ENCODE peak calls at places on chromosomes 13 and 19, in seven cellular contexts. W, H, C, E, M, L and B are unnamed samples.

GRCh38 chr19:16325671-16326400 is 1.2 kb downstream of the KLF2 start:
- DNase-seq in C (no peak), E (no peak), L (no peak), W (peak), M (no peak), H (no peak), B (no peak)

GRCh38 chr13:20702945-20703784 is at the start of gene IL17D:
- DNase-seq in W (peak), L (no peak), M (peak), H (peak), C (no peak), E (no peak), B (peak)

GRCh38 chr19:4717191-4717965 is 6.3 kb downstream of the DPP9 start:
- DNase-seq in H (no peak), C (peak), M (no peak), W (peak), E (no peak), L (no peak), B (no peak)

GRCh38 chr19:15452111-15453047 is 2.6 kb upstream of the WIZ start:
- DNase-seq in C (peak), M (peak), L (peak), E (no peak), H (peak), W (peak), B (no peak)

GRCh38 chr19:16197622-16198362 is at the start of gene AP1M1:
- DNase-seq in M (peak), E (peak), W (peak), C (peak), L (peak), H (peak), B (peak)

GRCh38 chr19:48284891-48285290 is 15.0 kb downstream of the ZNF114 start:
- DNase-seq in M (no peak), L (no peak), E (no peak), H (no peak), C (no peak), W (no peak), B (no peak)

GRCh38 chr13:101140936-101141335 is 275.4 kb downstream of the NALCN start:
- DNase-seq in W (no peak), M (no peak), L (no peak), C (no peak), H (no peak), E (no peak), B (no peak)

GRCh38 chr19:16465239-16465638 is 6.5 kb downstream of the EPS15L1 start:
- DNase-seq in W (no peak), L (no peak), C (no peak), E (no peak), H (no peak), M (no peak), B (no peak)

GRCh38 chr13:27465611-27466010 is 15.2 kb upstream of the MTIF3 start:
- DNase-seq in M (no peak), E (no peak), H (no peak), C (no peak), W (no peak), L (no peak), B (no peak)

GRCh38 chr19:33767898-33768413 is 28.7 kb upstream of the KCTD15 start:
- DNase-seq in L (peak), H (peak), E (no peak), C (peak), M (no peak), W (no peak), B (no peak)

GRCh38 chr19:51136891-51137551 is 5.1 kb upstream of the SIGLEC7 start:
- DNase-seq in E (no peak), H (no peak), L (no peak), C (no peak), M (no peak), W (no peak), B (no peak)

GRCh38 chr19:46967578-46968018 is 52.0 kb upstream of the NPAS1 start:
- DNase-seq in L (no peak), C (no peak), M (no peak), W (no peak), H (no peak), E (no peak), B (no peak)
- TF ChIP-seq TAF1 in L (no peak), C (no peak), M (no peak), W (no peak), H (no peak), E (no peak), B (no peak)

GRCh38 chr13:111322001-111322915 is 1.8 kb downstream of the TEX29 start:
- DNase-seq in L (no peak), M (no peak), E (no peak), W (no peak), C (no peak), H (no peak), B (no peak)
- TF ChIP-seq TAF1 in L (no peak), M (no peak), E (no peak), W (no peak), C (no peak), H (no peak), B (no peak)

GRCh38 chr19:3518231-3518630 is 12.1 kb downstream of the FZR1 start:
- DNase-seq in W (no peak), H (no peak), M (no peak), C (no peak), E (no peak), L (no peak), B (no peak)

GRCh38 chr19:3521104-3521445 is 15.0 kb downstream of the FZR1 start:
- DNase-seq in H (peak), L (no peak), E (no peak), C (no peak), M (no peak), W (no peak), B (no peak)

GRCh38 chr19:3519126-3519525 is 13.0 kb downstream of the FZR1 start:
- DNase-seq in L (no peak), E (no peak), M (no peak), C (no peak), H (no peak), W (no peak), B (no peak)

GRCh38 chr19:3518669-3519068 is 12.6 kb downstream of the FZR1 start:
- DNase-seq in C (no peak), H (no peak), E (no peak), L (no peak), W (no peak), M (no peak), B (no peak)

DNA sequence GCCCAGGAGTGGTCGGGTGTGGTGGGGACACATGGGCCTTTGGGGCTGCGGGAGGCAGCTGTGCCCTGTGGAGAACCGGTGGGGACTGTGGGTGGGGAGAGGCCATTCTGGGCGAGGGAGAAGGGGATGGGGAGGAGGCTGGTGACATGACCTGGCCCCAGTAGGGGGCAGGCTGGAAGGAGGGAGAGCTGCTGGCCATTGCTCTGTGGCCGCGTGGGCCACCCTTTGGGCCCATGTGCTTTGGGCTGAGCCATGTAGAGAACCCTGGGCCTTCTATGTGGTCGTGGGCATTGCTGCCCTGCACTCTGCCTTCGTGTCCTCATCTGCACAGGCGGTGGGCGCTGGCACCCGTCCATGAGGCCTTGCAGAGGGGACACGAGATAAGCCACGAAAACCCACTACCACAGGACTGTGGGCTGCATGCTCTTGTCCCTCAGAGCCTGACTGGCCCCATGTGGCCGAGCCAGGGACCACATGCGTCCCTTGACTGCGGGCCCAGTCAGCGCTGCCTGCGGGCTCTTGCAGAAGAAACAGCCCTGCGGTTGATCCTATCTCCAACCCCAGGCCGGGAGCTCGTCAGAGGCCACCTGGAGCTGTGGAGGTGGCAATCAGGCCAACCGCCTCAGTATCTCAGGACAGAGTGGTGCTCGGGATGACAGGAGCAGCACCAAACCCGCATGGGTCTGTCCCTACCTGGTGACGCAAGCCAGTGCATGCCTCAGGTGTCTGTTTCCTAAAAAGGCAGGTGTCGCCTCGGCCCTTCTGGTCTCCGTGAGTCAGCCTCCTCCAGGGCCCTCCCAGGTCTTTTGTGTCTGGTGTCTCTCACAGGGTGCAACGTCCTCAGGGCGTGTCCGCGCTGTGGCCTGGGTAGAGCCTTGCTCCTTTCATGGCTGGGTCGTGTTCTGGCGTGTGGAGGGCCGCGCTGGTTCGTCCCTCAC is 14.3 kb downstream of the FZR1 start:
- DNase-seq in E (no peak), W (peak), M (no peak), L (no peak), H (peak), C (no peak), B (no peak)
- TF ChIP-seq TAF1 in E (no peak), W (no peak), M (no peak), L (no peak), H (peak), C (no peak), B (no peak)

DNA sequence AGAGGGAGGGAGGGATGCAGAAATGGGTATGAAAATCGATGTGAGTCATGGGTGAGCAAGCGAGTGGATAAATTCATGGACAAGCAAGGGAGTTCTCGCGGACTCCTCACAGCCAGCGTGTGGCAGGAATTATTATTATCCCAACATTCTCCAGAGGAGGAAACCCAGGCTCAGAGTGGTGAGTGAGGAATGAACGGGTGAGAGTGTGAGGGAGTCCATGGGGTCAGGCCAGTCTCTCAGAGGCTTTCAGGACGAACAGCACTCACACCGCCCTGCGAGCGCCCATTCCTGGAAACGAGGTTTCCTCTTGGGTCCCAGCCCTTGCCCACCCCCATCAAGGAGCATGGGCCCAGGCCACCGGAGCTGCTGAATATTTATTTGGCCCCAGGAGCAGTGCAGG is 6.3 kb upstream of the DNAAF3 start:
- DNase-seq in W (no peak), E (no peak), L (no peak), C (no peak), H (no peak), M (no peak), B (no peak)
- TF ChIP-seq TAF1 in W (no peak), E (no peak), L (no peak), C (no peak), H (no peak), M (no peak), B (no peak)

GRCh38 chr13:59532405-59532804 is 631.3 kb downstream of the DIAPH3 start:
- DNase-seq in L (no peak), W (no peak), M (no peak), E (no peak), H (no peak), C (no peak), B (no peak)

GRCh38 chr13:59533561-59534337 is 630.0 kb downstream of the DIAPH3 start:
- DNase-seq in H (no peak), M (no peak), C (peak), W (no peak), L (no peak), E (no peak), B (no peak)

GRCh38 chr13:59534806-59535205 is 628.9 kb downstream of the DIAPH3 start:
- DNase-seq in H (no peak), E (no peak), W (no peak), L (no peak), M (no peak), C (no peak), B (no peak)

GRCh38 chr13:59527500-59527899 is 636.2 kb downstream of the DIAPH3 start:
- DNase-seq in C (no peak), H (no peak), M (no peak), W (no peak), E (no peak), L (no peak), B (no peak)

DNA sequence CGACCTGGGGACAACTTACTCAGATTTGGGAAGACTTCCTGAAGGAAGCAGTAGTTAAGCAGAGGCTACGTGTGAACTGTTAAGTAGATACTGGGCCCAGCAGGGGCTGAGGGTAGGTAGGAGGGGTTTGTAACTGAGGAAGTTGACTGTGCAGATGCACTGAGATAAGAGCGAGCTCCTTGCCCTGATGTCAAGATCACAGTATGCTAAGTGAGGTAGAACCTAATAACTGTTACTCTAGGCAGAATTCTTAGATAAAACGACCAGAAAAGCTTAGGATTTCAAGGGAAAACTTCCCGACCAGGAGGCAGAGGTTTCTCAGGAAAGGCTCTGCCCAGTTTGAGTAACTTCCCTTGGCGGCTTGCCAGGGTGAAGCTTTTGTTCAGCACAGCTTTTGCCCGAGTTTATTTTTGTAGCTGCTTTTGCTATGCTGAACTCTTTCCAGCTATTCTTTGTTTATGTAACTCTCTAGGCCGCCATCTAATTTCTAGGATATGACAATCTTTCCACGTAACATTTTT is 632.1 kb downstream of the DIAPH3 start:
- DNase-seq in M (no peak), H (peak), E (no peak), W (no peak), C (peak), L (no peak), B (no peak)
- TF ChIP-seq TAF1 in M (no peak), H (no peak), E (no peak), W (no peak), C (no peak), L (no peak), B (no peak)

GRCh38 chr13:112928958-112929777 is 39.8 kb upstream of the MCF2L start:
- DNase-seq in E (no peak), H (no peak), C (peak), M (no peak), W (peak), L (no peak), B (no peak)
- TF ChIP-seq TAF1 in E (no peak), H (no peak), C (no peak), M (no peak), W (no peak), L (no peak), B (no peak)

DNA sequence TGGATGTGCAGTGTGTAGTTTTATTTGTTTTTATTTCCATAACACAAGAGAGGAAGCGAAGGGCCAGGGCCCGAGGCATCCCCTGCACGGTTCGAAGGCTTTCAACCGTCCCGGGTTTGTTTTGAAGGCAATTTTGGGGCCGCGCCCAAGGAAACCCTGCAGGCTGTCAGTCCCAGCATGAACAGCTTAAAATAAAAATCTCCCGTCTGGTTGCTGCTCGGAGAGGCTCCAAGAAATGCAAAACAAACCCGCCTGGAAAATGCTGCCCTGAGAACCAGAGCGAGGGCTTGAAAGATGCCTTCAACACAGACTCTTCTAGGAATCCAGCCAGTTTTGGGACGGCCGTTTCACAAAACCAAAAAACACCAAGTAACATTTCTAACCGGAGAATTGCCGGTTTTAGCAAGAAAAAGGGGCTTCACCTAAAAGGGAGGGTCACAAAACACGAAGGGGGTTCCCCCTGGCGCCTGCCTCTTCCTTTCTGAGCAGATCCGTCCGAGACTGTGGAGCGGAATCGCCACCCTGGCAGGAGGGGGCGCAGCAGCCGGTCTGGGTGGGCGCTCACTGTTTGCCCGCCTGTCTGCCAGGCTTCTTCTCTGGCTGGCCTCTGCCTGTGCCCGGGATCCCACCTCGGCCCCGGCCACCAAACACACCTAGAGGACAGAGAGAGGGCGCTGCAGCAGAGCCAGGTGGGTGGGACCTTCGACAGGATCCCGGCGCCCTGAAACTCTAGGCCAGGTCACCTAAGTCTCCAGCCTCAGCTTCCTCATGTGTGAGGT is 15.8 kb downstream of the LSM4 start:
- DNase-seq in H (no peak), E (no peak), W (peak), C (no peak), L (no peak), M (no peak), B (no peak)
- TF ChIP-seq TAF1 in H (no peak), E (no peak), W (no peak), C (no peak), L (no peak), M (no peak), B (no peak)

GRCh38 chr19:5926641-5927438 is 12.8 kb downstream of the CAPS start:
- DNase-seq in W (peak), C (no peak), L (no peak), M (no peak), E (no peak), H (no peak), B (no peak)
- TF ChIP-seq TAF1 in W (no peak), C (no peak), L (no peak), M (no peak), E (no peak), H (no peak), B (no peak)